ENCODE peak calls at places on chromosomes 1 and 21, in nine cellular contexts. One of them, this sample, is unnamed.

GRCh38 chr1:156463874-156464273 is 36.7 kb downstream of the MEF2D start:
- DNase-seq in aorta: peak
- DNase-seq in activated T-cell treated with anti-CD3 and anti-CD28 coated beads for 24 hours: no peak
- DNase-seq in brain microvascular endothelial cell: no peak
- DNase-seq in upper lobe of left lung: no peak
- DNase-seq in heart right ventricle: no peak
- DNase-seq in activated gamma-delta T cell treated with Interleukin-2 at 50 U/mL for 16 hours: no peak
- DNase-seq in GM10248: no peak
- DNase-seq in heart left ventricle: no peak
- DNase-seq in this sample: no peak

GRCh38 chr21:16770279-16770678 is 742.6 kb upstream of the CXADR start:
- DNase-seq in aorta: no peak
- DNase-seq in activated T-cell treated with anti-CD3 and anti-CD28 coated beads for 24 hours: no peak
- DNase-seq in brain microvascular endothelial cell: no peak
- DNase-seq in upper lobe of left lung: no peak
- DNase-seq in heart right ventricle: no peak
- DNase-seq in activated gamma-delta T cell treated with Interleukin-2 at 50 U/mL for 16 hours: no peak
- DNase-seq in GM10248: no peak
- DNase-seq in heart left ventricle: no peak
- DNase-seq in this sample: no peak

GRCh38 chr1:81111818-81112217 is 688.9 kb upstream of the ADGRL2 start:
- DNase-seq in aorta: no peak
- DNase-seq in activated T-cell treated with anti-CD3 and anti-CD28 coated beads for 24 hours: no peak
- DNase-seq in brain microvascular endothelial cell: peak
- DNase-seq in upper lobe of left lung: no peak
- DNase-seq in heart right ventricle: no peak
- DNase-seq in activated gamma-delta T cell treated with Interleukin-2 at 50 U/mL for 16 hours: no peak
- DNase-seq in GM10248: no peak
- DNase-seq in heart left ventricle: no peak
- DNase-seq in this sample: no peak

GRCh38 chr21:29072873-29073221 is 601 bp downstream of the CCT8 start:
- DNase-seq in aorta: no peak
- DNase-seq in activated T-cell treated with anti-CD3 and anti-CD28 coated beads for 24 hours: no peak
- DNase-seq in brain microvascular endothelial cell: peak
- DNase-seq in upper lobe of left lung: no peak
- DNase-seq in heart right ventricle: no peak
- DNase-seq in activated gamma-delta T cell treated with Interleukin-2 at 50 U/mL for 16 hours: no peak
- DNase-seq in GM10248: no peak
- DNase-seq in heart left ventricle: no peak
- DNase-seq in this sample: no peak

GRCh38 chr1:21749859-21750468 is 33.0 kb downstream of the USP48 start:
- DNase-seq in aorta: no peak
- DNase-seq in activated T-cell treated with anti-CD3 and anti-CD28 coated beads for 24 hours: no peak
- DNase-seq in brain microvascular endothelial cell: no peak
- DNase-seq in upper lobe of left lung: no peak
- DNase-seq in heart right ventricle: no peak
- DNase-seq in activated gamma-delta T cell treated with Interleukin-2 at 50 U/mL for 16 hours: no peak
- DNase-seq in GM10248: no peak
- DNase-seq in heart left ventricle: no peak
- DNase-seq in this sample: no peak

GRCh38 chr1:244315996-244316395 is 135.7 kb downstream of the ADSS2 start:
- DNase-seq in aorta: no peak
- DNase-seq in activated T-cell treated with anti-CD3 and anti-CD28 coated beads for 24 hours: no peak
- DNase-seq in brain microvascular endothelial cell: no peak
- DNase-seq in upper lobe of left lung: no peak
- DNase-seq in heart right ventricle: no peak
- DNase-seq in activated gamma-delta T cell treated with Interleukin-2 at 50 U/mL for 16 hours: no peak
- DNase-seq in GM10248: no peak
- DNase-seq in heart left ventricle: no peak
- DNase-seq in this sample: no peak

GRCh38 chr1:45359882-45360513 is 19.8 kb upstream of the MUTYH start:
- DNase-seq in aorta: no peak
- DNase-seq in activated T-cell treated with anti-CD3 and anti-CD28 coated beads for 24 hours: peak
- DNase-seq in brain microvascular endothelial cell: peak
- DNase-seq in upper lobe of left lung: peak
- DNase-seq in heart right ventricle: peak
- DNase-seq in activated gamma-delta T cell treated with Interleukin-2 at 50 U/mL for 16 hours: peak
- DNase-seq in GM10248: no peak
- DNase-seq in heart left ventricle: peak
- DNase-seq in this sample: peak

GRCh38 chr1:56516539-56517252 is 62.7 kb downstream of the PLPP3 start:
- DNase-seq in aorta: no peak
- DNase-seq in activated T-cell treated with anti-CD3 and anti-CD28 coated beads for 24 hours: no peak
- DNase-seq in brain microvascular endothelial cell: peak
- DNase-seq in upper lobe of left lung: peak
- DNase-seq in heart right ventricle: no peak
- DNase-seq in activated gamma-delta T cell treated with Interleukin-2 at 50 U/mL for 16 hours: no peak
- DNase-seq in GM10248: peak
- DNase-seq in heart left ventricle: no peak
- DNase-seq in this sample: peak

GRCh38 chr21:43690346-43690745 is 28.6 kb upstream of the PDXK start:
- DNase-seq in aorta: no peak
- DNase-seq in activated T-cell treated with anti-CD3 and anti-CD28 coated beads for 24 hours: no peak
- DNase-seq in brain microvascular endothelial cell: no peak
- DNase-seq in upper lobe of left lung: no peak
- DNase-seq in heart right ventricle: no peak
- DNase-seq in activated gamma-delta T cell treated with Interleukin-2 at 50 U/mL for 16 hours: no peak
- DNase-seq in GM10248: no peak
- DNase-seq in heart left ventricle: no peak
- DNase-seq in this sample: no peak

GRCh38 chr1:197469620-197470210 is 201.7 kb downstream of the CRB1 start:
- DNase-seq in aorta: no peak
- DNase-seq in activated T-cell treated with anti-CD3 and anti-CD28 coated beads for 24 hours: no peak
- DNase-seq in brain microvascular endothelial cell: no peak
- DNase-seq in upper lobe of left lung: no peak
- DNase-seq in heart right ventricle: no peak
- DNase-seq in activated gamma-delta T cell treated with Interleukin-2 at 50 U/mL for 16 hours: no peak
- DNase-seq in GM10248: no peak
- DNase-seq in heart left ventricle: no peak
- DNase-seq in this sample: no peak

GRCh38 chr1:241834733-241835377 is 13.1 kb upstream of the EXO1 start:
- DNase-seq in aorta: no peak
- DNase-seq in activated T-cell treated with anti-CD3 and anti-CD28 coated beads for 24 hours: no peak
- DNase-seq in brain microvascular endothelial cell: peak
- DNase-seq in upper lobe of left lung: no peak
- DNase-seq in heart right ventricle: no peak
- DNase-seq in activated gamma-delta T cell treated with Interleukin-2 at 50 U/mL for 16 hours: no peak
- DNase-seq in GM10248: no peak
- DNase-seq in heart left ventricle: no peak
- DNase-seq in this sample: no peak

GRCh38 chr21:26453258-26453657 is 119.8 kb downstream of the CYYR1 start:
- DNase-seq in aorta: no peak
- DNase-seq in activated T-cell treated with anti-CD3 and anti-CD28 coated beads for 24 hours: no peak
- DNase-seq in brain microvascular endothelial cell: no peak
- DNase-seq in upper lobe of left lung: no peak
- DNase-seq in heart right ventricle: no peak
- DNase-seq in activated gamma-delta T cell treated with Interleukin-2 at 50 U/mL for 16 hours: no peak
- DNase-seq in GM10248: no peak
- DNase-seq in heart left ventricle: no peak
- DNase-seq in this sample: no peak

GRCh38 chr1:72186733-72187307 is 95.5 kb downstream of the NEGR1 start:
- DNase-seq in aorta: no peak
- DNase-seq in activated T-cell treated with anti-CD3 and anti-CD28 coated beads for 24 hours: no peak
- DNase-seq in brain microvascular endothelial cell: no peak
- DNase-seq in upper lobe of left lung: no peak
- DNase-seq in heart right ventricle: no peak
- DNase-seq in activated gamma-delta T cell treated with Interleukin-2 at 50 U/mL for 16 hours: no peak
- DNase-seq in GM10248: no peak
- DNase-seq in heart left ventricle: no peak
- DNase-seq in this sample: no peak

GRCh38 chr1:151728151-151728711 is 6.9 kb downstream of the RIIAD1 start:
- DNase-seq in aorta: no peak
- DNase-seq in activated T-cell treated with anti-CD3 and anti-CD28 coated beads for 24 hours: no peak
- DNase-seq in brain microvascular endothelial cell: peak
- DNase-seq in upper lobe of left lung: no peak
- DNase-seq in heart right ventricle: no peak
- DNase-seq in activated gamma-delta T cell treated with Interleukin-2 at 50 U/mL for 16 hours: no peak
- DNase-seq in GM10248: no peak
- DNase-seq in heart left ventricle: no peak
- DNase-seq in this sample: no peak

GRCh38 chr1:25615172-25615541 is 1.4 kb upstream of the MAN1C1 start:
- DNase-seq in aorta: no peak
- DNase-seq in activated T-cell treated with anti-CD3 and anti-CD28 coated beads for 24 hours: no peak
- DNase-seq in brain microvascular endothelial cell: no peak
- DNase-seq in upper lobe of left lung: no peak
- DNase-seq in heart right ventricle: no peak
- DNase-seq in activated gamma-delta T cell treated with Interleukin-2 at 50 U/mL for 16 hours: no peak
- DNase-seq in GM10248: no peak
- DNase-seq in heart left ventricle: no peak
- DNase-seq in this sample: no peak

GRCh38 chr1:54581621-54582035 is 33.6 kb downstream of the ACOT11 start:
- DNase-seq in aorta: peak
- DNase-seq in activated T-cell treated with anti-CD3 and anti-CD28 coated beads for 24 hours: no peak
- DNase-seq in brain microvascular endothelial cell: peak
- DNase-seq in upper lobe of left lung: peak
- DNase-seq in heart right ventricle: peak
- DNase-seq in activated gamma-delta T cell treated with Interleukin-2 at 50 U/mL for 16 hours: no peak
- DNase-seq in GM10248: no peak
- DNase-seq in heart left ventricle: peak
- DNase-seq in this sample: no peak

GRCh38 chr1:36582066-36582755 is 99.5 kb upstream of the CSF3R start:
- DNase-seq in aorta: no peak
- DNase-seq in activated T-cell treated with anti-CD3 and anti-CD28 coated beads for 24 hours: no peak
- DNase-seq in brain microvascular endothelial cell: no peak
- DNase-seq in upper lobe of left lung: no peak
- DNase-seq in heart right ventricle: no peak
- DNase-seq in activated gamma-delta T cell treated with Interleukin-2 at 50 U/mL for 16 hours: no peak
- DNase-seq in GM10248: no peak
- DNase-seq in heart left ventricle: no peak
- DNase-seq in this sample: no peak

GRCh38 chr1:54519709-54520108 is 28.3 kb upstream of the ACOT11 start:
- DNase-seq in aorta: no peak
- DNase-seq in activated T-cell treated with anti-CD3 and anti-CD28 coated beads for 24 hours: no peak
- DNase-seq in brain microvascular endothelial cell: no peak
- DNase-seq in upper lobe of left lung: no peak
- DNase-seq in heart right ventricle: no peak
- DNase-seq in activated gamma-delta T cell treated with Interleukin-2 at 50 U/mL for 16 hours: no peak
- DNase-seq in GM10248: no peak
- DNase-seq in heart left ventricle: no peak
- DNase-seq in this sample: no peak

GRCh38 chr1:154425172-154425571 is 20.0 kb downstream of the IL6R start:
- DNase-seq in aorta: no peak
- DNase-seq in activated T-cell treated with anti-CD3 and anti-CD28 coated beads for 24 hours: no peak
- DNase-seq in brain microvascular endothelial cell: no peak
- DNase-seq in upper lobe of left lung: no peak
- DNase-seq in heart right ventricle: no peak
- DNase-seq in activated gamma-delta T cell treated with Interleukin-2 at 50 U/mL for 16 hours: no peak
- DNase-seq in GM10248: no peak
- DNase-seq in heart left ventricle: no peak
- DNase-seq in this sample: no peak

GRCh38 chr1:110212165-110213142 is 2.3 kb downstream of the KCNC4 start:
- DNase-seq in aorta: no peak
- DNase-seq in activated T-cell treated with anti-CD3 and anti-CD28 coated beads for 24 hours: no peak
- DNase-seq in brain microvascular endothelial cell: no peak
- DNase-seq in upper lobe of left lung: no peak
- DNase-seq in heart right ventricle: no peak
- DNase-seq in activated gamma-delta T cell treated with Interleukin-2 at 50 U/mL for 16 hours: no peak
- DNase-seq in GM10248: no peak
- DNase-seq in heart left ventricle: peak
- DNase-seq in this sample: no peak

GRCh38 chr1:165763442-165763841 is 5.2 kb downstream of the TMCO1 start:
- DNase-seq in aorta: no peak
- DNase-seq in activated T-cell treated with anti-CD3 and anti-CD28 coated beads for 24 hours: no peak
- DNase-seq in brain microvascular endothelial cell: no peak
- DNase-seq in upper lobe of left lung: no peak
- DNase-seq in heart right ventricle: no peak
- DNase-seq in activated gamma-delta T cell treated with Interleukin-2 at 50 U/mL for 16 hours: no peak
- DNase-seq in GM10248: no peak
- DNase-seq in heart left ventricle: no peak
- DNase-seq in this sample: no peak

GRCh38 chr21:45868488-45868887 is 113.1 kb upstream of the COL6A1 start:
- DNase-seq in aorta: peak
- DNase-seq in activated T-cell treated with anti-CD3 and anti-CD28 coated beads for 24 hours: no peak
- DNase-seq in brain microvascular endothelial cell: no peak
- DNase-seq in upper lobe of left lung: no peak
- DNase-seq in heart right ventricle: no peak
- DNase-seq in activated gamma-delta T cell treated with Interleukin-2 at 50 U/mL for 16 hours: no peak
- DNase-seq in GM10248: no peak
- DNase-seq in heart left ventricle: no peak
- DNase-seq in this sample: no peak

GRCh38 chr1:67880056-67880601 is 46.9 kb upstream of the GNG12 start:
- DNase-seq in aorta: no peak
- DNase-seq in activated T-cell treated with anti-CD3 and anti-CD28 coated beads for 24 hours: no peak
- DNase-seq in brain microvascular endothelial cell: peak
- DNase-seq in upper lobe of left lung: no peak
- DNase-seq in heart right ventricle: no peak
- DNase-seq in activated gamma-delta T cell treated with Interleukin-2 at 50 U/mL for 16 hours: no peak
- DNase-seq in GM10248: no peak
- DNase-seq in heart left ventricle: no peak
- DNase-seq in this sample: no peak

GRCh38 chr1:227959325-227959860 is 11.7 kb upstream of the WNT9A start:
- DNase-seq in aorta: no peak
- DNase-seq in activated T-cell treated with anti-CD3 and anti-CD28 coated beads for 24 hours: no peak
- DNase-seq in brain microvascular endothelial cell: no peak
- DNase-seq in upper lobe of left lung: no peak
- DNase-seq in heart right ventricle: no peak
- DNase-seq in activated gamma-delta T cell treated with Interleukin-2 at 50 U/mL for 16 hours: no peak
- DNase-seq in GM10248: no peak
- DNase-seq in heart left ventricle: no peak
- DNase-seq in this sample: peak

GRCh38 chr1:206558794-206559660 is 51.7 kb downstream of the RASSF5 start:
- DNase-seq in aorta: no peak
- DNase-seq in activated T-cell treated with anti-CD3 and anti-CD28 coated beads for 24 hours: no peak
- DNase-seq in brain microvascular endothelial cell: no peak
- DNase-seq in upper lobe of left lung: no peak
- DNase-seq in heart right ventricle: no peak
- DNase-seq in activated gamma-delta T cell treated with Interleukin-2 at 50 U/mL for 16 hours: no peak
- DNase-seq in GM10248: no peak
- DNase-seq in heart left ventricle: no peak
- DNase-seq in this sample: no peak

GRCh38 chr1:238653693-238654321 is 732.6 kb upstream of the CHRM3 start:
- DNase-seq in aorta: no peak
- DNase-seq in activated T-cell treated with anti-CD3 and anti-CD28 coated beads for 24 hours: no peak
- DNase-seq in brain microvascular endothelial cell: peak
- DNase-seq in upper lobe of left lung: no peak
- DNase-seq in heart right ventricle: no peak
- DNase-seq in activated gamma-delta T cell treated with Interleukin-2 at 50 U/mL for 16 hours: no peak
- DNase-seq in GM10248: no peak
- DNase-seq in heart left ventricle: no peak
- DNase-seq in this sample: no peak

GRCh38 chr1:229636042-229636441 is 10.0 kb downstream of the URB2 start:
- DNase-seq in aorta: no peak
- DNase-seq in activated T-cell treated with anti-CD3 and anti-CD28 coated beads for 24 hours: no peak
- DNase-seq in brain microvascular endothelial cell: no peak
- DNase-seq in upper lobe of left lung: no peak
- DNase-seq in heart right ventricle: peak
- DNase-seq in activated gamma-delta T cell treated with Interleukin-2 at 50 U/mL for 16 hours: no peak
- DNase-seq in GM10248: no peak
- DNase-seq in heart left ventricle: peak
- DNase-seq in this sample: no peak

GRCh38 chr1:75723989-75724471 is 479 bp upstream of the ACADM start:
- DNase-seq in aorta: peak
- DNase-seq in activated T-cell treated with anti-CD3 and anti-CD28 coated beads for 24 hours: peak
- DNase-seq in brain microvascular endothelial cell: peak
- DNase-seq in upper lobe of left lung: peak
- DNase-seq in heart right ventricle: peak
- DNase-seq in activated gamma-delta T cell treated with Interleukin-2 at 50 U/mL for 16 hours: peak
- DNase-seq in GM10248: peak
- DNase-seq in heart left ventricle: peak
- DNase-seq in this sample: peak